ENCODE peak calls at places on chromosomes 7 and 10, in nine cellular contexts. F is brain microvascular endothelial cell, C is uterus, M is lung, J is fibroblast of lung, E is fibroblast of mammary gland, S is pancreas, L is AG09309, H is GM23338. A is an unnamed sample.
A peak's percentile ranks its signal among the peaks of the same experiment; 100 is the strongest.

GRCh38 chr7:30896041-30896440 is 15.6 kb upstream of the AQP1 start:
- DNase-seq in F (no peak), C (no peak), M (peak; percentile 71), J (no peak), E (no peak), S (peak; percentile 60), L (no peak), H (no peak), A (peak; percentile 37)

GRCh38 chr10:20993387-20994170 is 96.5 kb upstream of the NEBL start:
- DNase-seq in F (peak; percentile 72), C (no peak), M (no peak), J (peak; percentile 79), E (peak; percentile 76), S (no peak), L (no peak), H (no peak), A (peak; percentile 38)

GRCh38 chr10:5973069-5973468 is 4.3 kb downstream of the IL15RA start:
- DNase-seq in F (no peak), C (no peak), M (no peak), J (no peak), E (no peak), S (no peak), L (no peak), H (no peak), A (no peak)

GRCh38 chr7:73844848-73845460 is 2.6 kb upstream of the METTL27 start:
- DNase-seq in F (peak; percentile 7), C (peak; percentile 64), M (no peak), J (peak; percentile 62), E (peak; percentile 73), S (no peak), L (peak; percentile 46), H (no peak), A (peak; percentile 73)

GRCh38 chr7:81789406-81790139 is 19.7 kb upstream of the HGF start:
- DNase-seq in F (no peak), C (no peak), M (no peak), J (peak; percentile 35), E (no peak), S (no peak), L (no peak), H (no peak), A (no peak)

GRCh38 chr7:25240340-25240739 is 12.1 kb upstream of the NPVF start:
- DNase-seq in F (no peak), C (no peak), M (no peak), J (no peak), E (no peak), S (no peak), L (no peak), H (no peak), A (no peak)

GRCh38 chr10:97889461-97890265 is 40.0 kb downstream of the GOLGA7B start:
- DNase-seq in F (peak; percentile 67), C (no peak), M (peak; percentile 70), J (peak; percentile 77), E (peak; percentile 39), S (no peak), L (no peak), H (peak; percentile 65), A (peak; percentile 59)

GRCh38 chr7:116403265-116403664 is 96.3 kb upstream of the CAV2 start:
- DNase-seq in F (no peak), C (no peak), M (no peak), J (peak; percentile 25), E (peak; percentile 63), S (no peak), L (peak; percentile 80), H (no peak), A (peak; percentile 29)

GRCh38 chr7:121563177-121563576 is 167.1 kb upstream of the FAM3C start:
- DNase-seq in F (no peak), C (no peak), M (no peak), J (no peak), E (no peak), S (no peak), L (no peak), H (peak; percentile 53), A (no peak)

DNA sequence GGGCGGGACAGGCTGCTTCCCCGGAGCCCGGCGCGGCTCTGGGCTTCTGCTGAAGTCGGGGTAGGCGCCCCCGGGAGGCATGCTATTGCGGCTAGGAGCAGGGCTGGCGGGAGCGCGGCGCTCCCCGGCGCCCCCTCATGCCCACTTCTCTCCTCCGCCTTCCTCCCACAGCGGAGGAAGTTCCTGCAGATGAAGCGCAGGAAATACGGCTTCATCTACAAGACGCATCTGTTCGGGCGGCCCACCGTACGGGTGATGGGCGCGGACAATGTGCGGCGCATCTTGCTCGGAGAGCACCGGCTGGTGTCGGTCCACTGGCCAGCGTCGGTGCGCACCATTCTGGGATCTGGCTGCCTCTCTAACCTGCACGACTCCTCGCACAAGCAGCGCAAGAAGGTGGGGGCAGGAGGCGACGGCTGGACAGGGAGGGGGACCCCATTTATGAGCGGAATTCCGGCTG is 474 bp downstream of the CYP26A1 start:
- DNase-seq in F (no peak), C (no peak), M (no peak), J (no peak), E (no peak), S (no peak), L (no peak), H (peak; percentile 71), A (no peak)
- TF ChIP-seq CTCF in F (peak; percentile 29), C (no peak), M (no peak), J (no peak), E (no peak), S (no peak), L (peak; percentile 14), H (peak; percentile 40), A (no peak)

DNA sequence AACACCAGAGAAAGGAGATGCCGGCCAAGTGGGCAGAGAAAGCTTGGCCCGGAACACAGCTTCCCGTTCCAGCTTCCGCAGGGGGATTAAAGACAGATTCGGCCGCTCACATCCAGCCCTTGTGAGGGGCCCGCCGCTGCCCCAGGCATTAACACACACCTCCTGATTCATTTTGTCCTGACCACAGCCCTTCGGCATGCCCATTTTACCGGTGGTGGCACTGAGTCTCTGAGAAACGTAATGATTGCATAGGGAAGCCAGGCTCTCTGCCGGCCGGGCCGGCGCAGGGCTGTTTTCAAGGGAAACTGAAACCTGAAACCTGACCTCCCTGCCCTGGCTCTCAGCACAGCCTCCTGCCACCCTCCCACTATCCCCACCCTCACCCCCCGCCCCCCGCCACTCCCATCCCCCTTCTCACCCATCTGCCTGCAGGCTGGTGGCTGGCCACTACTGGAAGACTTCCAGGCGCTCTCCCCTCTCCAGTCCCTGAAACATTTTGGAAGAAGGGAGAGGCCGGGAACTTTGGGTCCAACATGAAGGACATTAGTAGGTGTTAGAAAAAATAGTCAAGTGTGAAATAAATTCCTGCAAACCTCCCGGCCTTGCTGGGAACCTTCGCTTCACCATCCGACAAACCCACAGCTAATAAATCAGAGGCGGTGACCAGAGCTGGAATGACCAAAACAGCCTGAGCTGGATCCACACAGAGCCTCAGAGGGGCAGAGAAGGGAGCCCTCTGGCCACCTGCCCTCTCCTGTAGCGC is 83.5 kb upstream of the CUX1 start:
- DNase-seq in F (peak; percentile 18), C (peak; percentile 46), M (peak; percentile 54), J (peak; percentile 66), E (peak; percentile 14), S (peak; percentile 55), L (no peak), H (peak; percentile 85), A (peak; percentile 89)
- H3K4me3 ChIP-seq in F (peak overlapping the region; percentile 22), C (peak overlapping the region; percentile 31), M (peak overlapping the region; percentile 43), J (peak overlapping the region; percentile 17), E (peak overlapping the region; percentile 17), S (peak overlapping the region; percentile 28), L (peak overlapping the region; percentile 17), H (peak overlapping the region; percentile 40), A (peak overlapping the region; percentile 38)

GRCh38 chr10:110533149-110533548 is 34.3 kb upstream of the SMC3 start:
- DNase-seq in F (no peak), C (no peak), M (no peak), J (no peak), E (no peak), S (no peak), L (no peak), H (no peak), A (no peak)

GRCh38 chr10:110530131-110530831 is 32.6 kb downstream of the DUSP5 start:
- DNase-seq in F (peak; percentile 68), C (no peak), M (peak; percentile 75), J (peak; percentile 56), E (peak; percentile 73), S (peak; percentile 33), L (no peak), H (peak; percentile 92), A (peak; percentile 74)

GRCh38 chr10:110531687-110532086 is 34.0 kb downstream of the DUSP5 start:
- DNase-seq in F (no peak), C (no peak), M (no peak), J (no peak), E (no peak), S (no peak), L (no peak), H (no peak), A (no peak)

GRCh38 chr10:110535958-110536891 is 31.3 kb upstream of the SMC3 start:
- DNase-seq in F (peak; percentile 73), C (no peak), M (no peak), J (peak; percentile 91), E (peak; percentile 92), S (no peak), L (no peak), H (peak; percentile 57), A (peak; percentile 39)

DNA sequence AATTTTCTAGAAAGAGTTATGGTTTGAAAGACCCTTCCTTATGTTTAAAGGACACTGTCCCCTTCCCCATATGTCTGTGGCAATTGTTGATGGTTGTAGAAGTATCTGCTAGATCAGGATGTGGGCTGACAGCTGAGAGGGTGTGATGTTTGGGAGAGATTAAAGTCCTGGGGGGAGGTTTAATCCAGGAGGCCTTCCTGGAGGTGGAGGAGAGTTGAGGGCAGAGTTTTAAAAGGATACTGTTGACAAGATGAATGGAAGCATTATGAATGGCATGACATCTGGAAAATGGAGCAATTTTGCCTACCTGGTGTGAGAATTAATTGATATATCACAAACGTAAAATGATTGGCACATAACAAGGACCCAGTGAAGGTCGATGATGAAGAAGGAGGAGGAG is 32.9 kb upstream of the SMC3 start:
- DNase-seq in F (no peak), C (no peak), M (no peak), J (no peak), E (no peak), S (no peak), L (no peak), H (no peak), A (no peak)
- TF ChIP-seq CTCF in F (no peak), C (no peak), M (no peak), J (no peak), E (no peak), S (no peak), L (no peak), H (no peak), A (no peak)

DNA sequence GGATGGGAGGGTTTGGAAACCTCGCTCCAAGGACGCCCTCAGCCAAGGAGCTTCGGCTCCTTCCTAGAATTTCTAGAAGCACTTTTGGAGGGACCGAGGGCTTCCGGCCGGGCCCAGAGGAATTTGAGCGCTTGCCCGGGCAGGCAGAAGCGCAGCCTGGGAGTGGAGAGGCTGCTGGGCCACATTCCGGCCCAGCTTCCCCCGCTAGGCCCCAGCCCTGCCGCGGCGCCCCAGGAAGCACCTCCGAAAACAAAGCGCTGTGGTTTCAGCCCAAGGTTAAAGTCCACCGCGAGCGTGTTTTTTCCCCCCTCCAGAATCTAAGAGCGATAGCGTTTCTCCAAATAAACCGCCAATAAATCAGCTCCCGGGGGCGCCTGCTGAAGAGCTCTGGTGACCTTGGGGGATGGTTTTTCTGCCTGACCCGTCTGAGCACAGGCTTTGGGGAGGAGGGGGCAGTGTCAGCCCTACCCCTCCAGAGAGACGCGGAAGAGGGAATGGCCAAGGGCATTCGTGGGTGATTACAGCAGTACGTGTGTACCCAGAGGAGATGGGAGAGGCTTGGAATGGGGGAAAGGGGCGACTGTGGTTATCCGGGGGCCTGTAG is 5.7 kb upstream of the TNRC18 start:
- DNase-seq in F (no peak), C (no peak), M (peak; percentile 55), J (peak; percentile 68), E (no peak), S (peak; percentile 70), L (no peak), H (peak; percentile 92), A (peak; percentile 82)
- H3K4me3 ChIP-seq in F (peak overlapping the region; percentile 85), C (peak overlapping the region; percentile 78), M (peak overlapping the region; percentile 22), J (peak overlapping the region; percentile 73), E (peak overlapping the region; percentile 86), S (peak overlapping the region; percentile 90), L (peak overlapping the region; percentile 76), H (peak overlapping the region; percentile 69), A (peak overlapping the region; percentile 89)